ENCODE peak calls at places on chromosomes 7 and 10, in four cellular contexts. B, L, P and F are unnamed samples. For H3K4me1, the result is how much of the 10 kb centered on the place peaks cover.

GRCh38 chr7:70380315-70381027 is 751.5 kb upstream of the GALNT17 start:
- DNase-seq in B (no peak), L (no peak), P (no peak), F (no peak)

GRCh38 chr10:2576892-2577291 is 490.5 kb upstream of the PFKP start:
- DNase-seq in B (no peak), L (no peak), P (no peak), F (no peak)

GRCh38 chr7:22667562-22668239 is 59.3 kb upstream of the IL6 start:
- DNase-seq in B (peak), L (peak), P (peak), F (no peak)

GRCh38 chr7:116834815-116835533 is 27.4 kb upstream of the CAPZA2 start:
- DNase-seq in B (peak), L (no peak), P (no peak), F (no peak)

GRCh38 chr7:77935652-77936348 is 137.2 kb downstream of the PHTF2 start:
- DNase-seq in B (no peak), L (no peak), P (no peak), F (no peak)

GRCh38 chr10:55180357-55180756 is 379.3 kb upstream of the PCDH15 start:
- DNase-seq in B (no peak), L (no peak), P (no peak), F (no peak)

GRCh38 chr10:25701651-25702050 is 232.4 kb upstream of the MYO3A start:
- DNase-seq in B (no peak), L (no peak), P (peak), F (no peak)

GRCh38 chr10:3402334-3402733 is 229.8 kb upstream of the PITRM1 start:
- DNase-seq in B (no peak), L (no peak), P (no peak), F (no peak)

GRCh38 chr10:116477989-116478615 is 50.5 kb downstream of the PNLIPRP3 start:
- DNase-seq in B (no peak), L (no peak), P (no peak), F (no peak)

GRCh38 chr7:124033093-124033806 is 383 bp upstream of the TMEM229A start:
- DNase-seq in B (no peak), L (no peak), P (peak), F (peak)

GRCh38 chr10:98921381-98921780 is 314.3 kb downstream of the HPSE2 start:
- DNase-seq in B (no peak), L (no peak), P (no peak), F (no peak)

GRCh38 chr7:144019457-144019856 is 19.3 kb downstream of the OR6B1 start:
- DNase-seq in B (peak), L (no peak), P (no peak), F (no peak)

GRCh38 chr10:13681095-13681494 is 94.3 kb downstream of the PRPF18 start:
- DNase-seq in B (no peak), L (no peak), P (no peak), F (no peak)

GRCh38 chr10:99456207-99456606 is 25.8 kb upstream of the GOT1 start:
- DNase-seq in B (peak), L (no peak), P (no peak), F (no peak)

GRCh38 chr7:92674379-92674778 is 84.2 kb upstream of the FAM133B start:
- DNase-seq in B (no peak), L (no peak), P (no peak), F (no peak)

GRCh38 chr10:49474901-49475300 is 64.0 kb downstream of the ERCC6 start:
- DNase-seq in B (peak), L (no peak), P (no peak), F (no peak)

GRCh38 chr10:114458955-114459354 is 54.7 kb upstream of the AFAP1L2 start:
- DNase-seq in B (peak), L (peak), P (peak), F (no peak)

GRCh38 chr10:90197766-90198165 is 496.4 kb downstream of the KIF20B start:
- DNase-seq in B (peak), L (no peak), P (no peak), F (no peak)

GRCh38 chr7:53466396-53466795 is 431.0 kb downstream of the POM121L12 start:
- DNase-seq in B (no peak), L (no peak), P (no peak), F (no peak)

GRCh38 chr7:12729112-12729511 is 41.7 kb downstream of the ARL4A start:
- DNase-seq in B (no peak), L (peak), P (peak), F (no peak)

GRCh38 chr10:61633665-61634064 is 29.1 kb upstream of the CABCOCO1 start:
- DNase-seq in B (peak), L (no peak), P (no peak), F (no peak)

GRCh38 chr10:49518982-49519578 is 19.8 kb downstream of the ERCC6 start:
- DNase-seq in B (peak), L (peak), P (peak), F (no peak)

GRCh38 chr10:68096913-68097509 is 12.3 kb upstream of the MYPN start:
- DNase-seq in B (peak), L (peak), P (peak), F (no peak)

GRCh38 chr10:78251041-78251434 is 217.4 kb downstream of the RPS24 start:
- DNase-seq in B (no peak), L (no peak), P (no peak), F (no peak)

GRCh38 chr7:144063710-144064109 is 5.9 kb upstream of the OR2A25 start:
- DNase-seq in B (no peak), L (peak), P (peak), F (no peak)

DNA sequence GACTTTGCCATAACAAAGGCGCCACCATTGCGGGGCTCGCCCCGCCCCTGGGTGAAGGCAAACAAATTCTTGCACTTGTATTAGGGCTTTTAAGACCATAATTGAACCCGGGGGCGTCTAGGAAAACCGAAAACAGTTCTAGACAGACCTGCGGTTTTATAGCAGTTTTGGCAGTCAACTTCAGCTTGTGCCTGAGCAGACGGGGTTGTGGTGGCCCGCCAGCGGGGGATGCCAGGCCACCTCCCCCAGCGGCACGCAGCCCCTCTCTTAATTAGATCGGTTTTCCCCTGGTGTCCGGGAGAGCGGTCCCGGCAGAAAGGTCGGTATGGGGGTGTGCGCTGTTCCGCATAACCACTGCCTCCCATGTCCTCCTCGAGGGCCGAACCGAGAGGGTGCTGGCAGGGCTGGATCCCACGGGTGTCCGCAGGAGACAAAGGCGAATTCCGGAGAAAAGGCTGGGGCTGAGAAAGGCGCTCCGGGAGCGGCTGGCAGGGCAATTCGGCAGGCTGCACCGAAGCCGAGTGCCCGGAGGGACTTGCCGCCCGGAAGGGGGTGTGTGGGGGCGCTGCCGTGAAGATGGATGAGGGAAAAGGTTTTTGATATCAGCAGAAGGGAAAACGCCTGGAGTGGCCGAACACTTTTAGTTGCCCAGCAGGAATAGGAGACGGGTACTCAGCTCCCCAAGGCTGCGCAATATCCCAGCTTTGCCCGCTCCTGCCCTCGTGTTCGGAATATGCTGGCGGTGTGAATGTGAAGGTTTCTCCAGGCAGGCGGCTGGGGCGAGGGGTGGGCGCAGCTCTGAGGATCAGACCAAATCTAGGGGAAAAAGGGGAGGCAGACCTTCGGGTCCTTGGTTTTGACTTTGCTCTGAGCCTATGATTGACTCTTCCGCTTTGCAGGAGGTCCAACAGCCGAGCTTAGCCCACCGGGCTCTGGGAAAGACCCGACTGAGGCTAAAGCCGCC is 3.0 kb upstream of the HOXA11 start:
- DNase-seq in B (no peak), L (no peak), P (peak), F (peak)
- H3K9ac ChIP-seq in B (no peak), L (no peak), P (no peak), F (peak)

GRCh38 chr10:35462491-35462934 is 126.2 kb downstream of the CCNY start:
- DNase-seq in B (no peak), L (no peak), P (no peak), F (no peak)
- H3K4me1 ChIP-seq in B (under half), L (half or more), P (under half), F (under half)

GRCh38 chr7:158406817-158407216 is 180.8 kb downstream of the PTPRN2 start:
- DNase-seq in B (no peak), L (no peak), P (no peak), F (no peak)
- H3K27ac ChIP-seq in B (no peak), L (no peak), P (no peak), F (no peak)

GRCh38 chr7:27634892-27635538 is 27.7 kb downstream of the HIBADH start:
- DNase-seq in B (no peak), L (no peak), P (no peak), F (no peak)

GRCh38 chr7:27640914-27641570 is 21.6 kb downstream of the HIBADH start:
- DNase-seq in B (peak), L (no peak), P (no peak), F (no peak)

GRCh38 chr7:27633062-27633461 is 29.6 kb downstream of the HIBADH start:
- DNase-seq in B (no peak), L (no peak), P (no peak), F (no peak)

GRCh38 chr7:27635728-27636127 is 27.0 kb downstream of the HIBADH start:
- DNase-seq in B (no peak), L (no peak), P (no peak), F (no peak)

DNA sequence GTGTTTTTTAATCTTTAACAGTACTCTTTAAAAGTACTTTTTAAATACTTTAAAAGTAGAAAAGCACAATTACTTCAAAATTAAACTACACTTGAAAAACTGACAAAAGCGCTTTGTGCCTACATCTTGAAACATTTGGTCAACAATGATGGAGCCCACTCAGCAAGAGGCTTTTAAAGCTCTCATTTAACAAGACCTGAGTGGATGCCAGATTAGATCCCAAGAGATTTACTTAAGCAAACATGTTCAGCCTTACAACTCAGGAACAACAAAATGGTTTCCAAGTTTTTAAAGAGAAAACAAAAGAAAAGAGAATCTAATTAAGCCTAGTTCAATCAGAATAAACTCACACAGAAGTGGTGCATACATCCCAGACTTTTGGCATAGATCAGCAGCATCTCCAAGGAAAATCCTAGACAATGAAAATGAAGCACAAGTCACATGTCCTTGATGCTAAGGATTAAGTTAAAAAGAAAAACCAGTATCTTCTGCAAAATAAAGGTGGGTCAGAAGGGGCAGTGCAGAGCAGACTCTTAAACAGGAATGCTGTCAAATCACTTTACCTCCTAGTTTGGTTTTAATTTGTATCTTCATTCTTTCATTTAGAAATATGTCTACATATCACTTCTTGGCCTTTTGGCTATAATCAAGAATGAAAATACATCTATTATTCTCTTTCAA is 26.2 kb downstream of the HIBADH start:
- DNase-seq in B (no peak), L (no peak), P (no peak), F (no peak)
- H3K9ac ChIP-seq in B (no peak), L (no peak), P (no peak), F (no peak)

GRCh38 chr10:86287966-86288579 is 78.5 kb downstream of the GRID1 start:
- DNase-seq in B (no peak), L (no peak), P (peak), F (no peak)
- H3K4me1 ChIP-seq in B (under half), L (under half), P (under half), F (under half)

GRCh38 chr7:66189695-66190503 is 15.2 kb upstream of the TPST1 start:
- DNase-seq in B (no peak), L (no peak), P (no peak), F (peak)
- H3K27ac ChIP-seq in B (no peak), L (no peak), P (no peak), F (no peak)

GRCh38 chr7:20218261-20218660 is 1.1 kb upstream of the MACC1 start:
- DNase-seq in B (peak), L (no peak), P (no peak), F (no peak)

GRCh38 chr7:20220824-20221547 is 3.8 kb upstream of the MACC1 start:
- DNase-seq in B (peak), L (peak), P (no peak), F (no peak)

GRCh38 chr7:20219062-20219445 is 1.9 kb upstream of the MACC1 start:
- DNase-seq in B (no peak), L (no peak), P (no peak), F (no peak)

GRCh38 chr7:20220293-20220755 is 3.1 kb upstream of the MACC1 start:
- DNase-seq in B (no peak), L (no peak), P (no peak), F (no peak)

GRCh38 chr7:20219446-20220292 is 2.5 kb upstream of the MACC1 start:
- DNase-seq in B (peak), L (peak), P (peak), F (peak)
- H3K9ac ChIP-seq in B (no peak), L (peak), P (no peak), F (no peak)

GRCh38 chr7:104903781-104904180 is 110.2 kb upstream of the KMT2E start:
- DNase-seq in B (no peak), L (no peak), P (no peak), F (no peak)
- H3K4me1 ChIP-seq in B (under half), L (under half), P (under half), F (under half)